ENCODE peak calls at places on chromosomes 2 and 18, in ten cellular contexts. C, K, I, G, P, R, O, D, E and M are unnamed samples.

GRCh38 chr2:56009758-56010534 is 86.4 kb upstream of the EFEMP1 start:
- DNase-seq in I (peak; percentile 49), G (no peak), K (no peak), C (peak; percentile 60), P (no peak), R (peak; percentile 70), D (no peak), O (peak; percentile 66), E (no peak), M (no peak)

GRCh38 chr2:72138921-72139381 is 8.7 kb downstream of the CYP26B1 start:
- DNase-seq in R (no peak), I (no peak), O (no peak), C (no peak), P (peak; percentile 81), G (no peak), E (peak; percentile 86), K (peak; percentile 67), D (no peak), M (peak; percentile 79)

GRCh38 chr2:16978291-16978690 is 312.7 kb upstream of the CYRIA start:
- DNase-seq in R (no peak), P (no peak), D (no peak), C (no peak), G (no peak), O (no peak), I (no peak), E (no peak), K (no peak), M (no peak)

GRCh38 chr18:79738041-79738461 is 58.4 kb downstream of the CTDP1 start:
- DNase-seq in E (no peak), O (no peak), C (no peak), I (no peak), K (peak; percentile 59), D (no peak), R (no peak), G (no peak), P (no peak), M (peak; percentile 81)

GRCh38 chr2:211174021-211174420 is 617.6 kb downstream of the CPS1 start:
- DNase-seq in O (no peak), P (no peak), C (no peak), R (no peak), E (no peak), G (no peak), D (no peak), K (no peak), I (no peak), M (no peak)

GRCh38 chr2:217449436-217449835 is 553.4 kb downstream of the TNS1 start:
- DNase-seq in P (no peak), K (no peak), D (no peak), C (no peak), I (no peak), E (no peak), O (no peak), R (no peak), G (no peak), M (no peak)

GRCh38 chr18:9321017-9321452 is 13.5 kb upstream of the TWSG1 start:
- DNase-seq in I (no peak), G (no peak), K (no peak), R (peak; percentile 89), D (no peak), C (no peak), E (no peak), O (peak; percentile 8), P (no peak), M (no peak)

GRCh38 chr2:240786871-240787311 is 33.1 kb downstream of the KIF1A start:
- DNase-seq in K (no peak), R (no peak), I (no peak), C (no peak), P (no peak), G (no peak), E (no peak), D (no peak), O (no peak), M (no peak)

GRCh38 chr2:152648336-152648735 is 68.9 kb downstream of the PRPF40A start:
- DNase-seq in C (no peak), D (no peak), G (no peak), E (no peak), K (no peak), O (peak; percentile 35), R (peak; percentile 32), P (no peak), I (peak; percentile 44), M (no peak)

GRCh38 chr2:228348653-228349052 is 167.2 kb upstream of the SPHKAP start:
- DNase-seq in C (no peak), O (no peak), E (no peak), G (no peak), D (no peak), K (no peak), R (no peak), P (no peak), I (no peak), M (no peak)

GRCh38 chr2:239025081-239025801 is 177.4 kb downstream of the TWIST2 start:
- DNase-seq in P (peak; percentile 85), I (no peak), O (peak; percentile 82), R (peak; percentile 37), G (no peak), D (no peak), E (no peak), C (peak; percentile 54), K (no peak), M (no peak)

GRCh38 chr18:10085405-10085804 is 171.6 kb downstream of the VAPA start:
- DNase-seq in R (peak; percentile 38), I (no peak), D (no peak), E (no peak), K (no peak), G (no peak), C (no peak), O (peak; percentile 64), P (peak; percentile 31), M (no peak)

GRCh38 chr2:23419171-23420090 is 34.5 kb downstream of the KLHL29 start:
- DNase-seq in P (peak; percentile 80), C (no peak), E (peak; percentile 66), R (no peak), K (no peak), D (no peak), O (peak; percentile 56), I (no peak), G (no peak), M (no peak)

GRCh38 chr2:1231664-1232063 is 181.6 kb upstream of the TPO start:
- DNase-seq in P (no peak), K (no peak), D (no peak), E (no peak), O (no peak), C (no peak), I (no peak), R (no peak), G (no peak), M (no peak)

GRCh38 chr2:62774555-62775366 is 69.2 kb downstream of the EHBP1 start:
- DNase-seq in E (no peak), O (peak; percentile 71), C (peak; percentile 62), R (peak; percentile 63), D (no peak), I (peak; percentile 70), G (peak; percentile 45), P (no peak), K (no peak), M (no peak)

GRCh38 chr2:15650616-15651366 is 59.1 kb downstream of the DDX1 start:
- DNase-seq in K (no peak), I (no peak), O (no peak), P (peak; percentile 65), C (no peak), E (no peak), D (no peak), R (no peak), G (no peak), M (no peak)

GRCh38 chr2:8086342-8086741 is 595.5 kb upstream of the ID2 start:
- DNase-seq in E (no peak), C (peak; percentile 20), D (no peak), O (peak; percentile 56), K (no peak), R (peak; percentile 13), I (no peak), P (no peak), G (no peak), M (no peak)

GRCh38 chr2:126749537-126749936 is 93.6 kb downstream of the GYPC start:
- DNase-seq in P (no peak), R (peak; percentile 7), C (peak; percentile 23), I (peak; percentile 17), K (no peak), E (no peak), G (no peak), D (no peak), O (peak; percentile 3), M (no peak)
- TF ChIP-seq CTCF in P (no peak), R (peak; percentile 26), C (no peak), I (peak; percentile 31), K (no peak), E (no peak), G (no peak), D (peak; percentile 31), O (peak; percentile 13), M (peak; percentile 54)

GRCh38 chr2:173023718-173024117 is 51.9 kb upstream of the MAP3K20 start:
- DNase-seq in I (no peak), R (no peak), D (no peak), E (no peak), G (no peak), P (no peak), C (no peak), O (no peak), K (no peak), M (no peak)

GRCh38 chr2:173017657-173018420 is 57.8 kb upstream of the MAP3K20 start:
- DNase-seq in P (no peak), C (no peak), I (no peak), E (no peak), O (no peak), D (no peak), K (no peak), R (no peak), G (no peak), M (no peak)

GRCh38 chr2:173027181-173028128 is 48.2 kb upstream of the MAP3K20 start:
- DNase-seq in I (peak; percentile 97), E (peak; percentile 85), R (peak; percentile 93), K (peak; percentile 92), C (peak; percentile 88), D (peak; percentile 75), O (peak; percentile 93), P (peak; percentile 96), G (peak; percentile 84), M (no peak)

GRCh38 chr2:173016451-173016850 is 59.2 kb upstream of the MAP3K20 start:
- DNase-seq in C (no peak), R (no peak), G (no peak), K (no peak), O (no peak), D (no peak), P (no peak), E (no peak), I (no peak), M (no peak)

GRCh38 chr2:173021939-173022371 is 53.7 kb upstream of the MAP3K20 start:
- DNase-seq in K (no peak), I (peak; percentile 35), D (no peak), R (peak; percentile 60), E (no peak), P (no peak), G (peak; percentile 51), C (peak; percentile 74), O (peak; percentile 55), M (no peak)
- TF ChIP-seq CTCF in K (no peak), I (peak; percentile 42), D (peak; percentile 25), R (peak; percentile 66), E (no peak), P (no peak), G (no peak), C (peak; percentile 58), O (peak; percentile 43), M (peak; percentile 83)

GRCh38 chr2:45452866-45453265 is 158.2 kb downstream of the SRBD1 start:
- DNase-seq in E (no peak), I (no peak), G (no peak), K (no peak), C (no peak), R (peak; percentile 96), O (peak; percentile 92), P (no peak), D (no peak), M (no peak)
- TF ChIP-seq CTCF in E (no peak), I (no peak), G (no peak), K (no peak), C (no peak), R (no peak), O (no peak), P (no peak), D (no peak), M (no peak)

GRCh38 chr2:120336749-120337148 is 9.2 kb upstream of the INHBB start:
- DNase-seq in I (no peak), D (no peak), G (no peak), K (no peak), E (no peak), P (no peak), C (no peak), O (no peak), R (no peak), M (no peak)
- TF ChIP-seq CTCF in I (no peak), D (no peak), G (no peak), K (no peak), E (no peak), P (no peak), C (no peak), O (no peak), R (no peak), M (no peak)